ENCODE peak calls at places on chromosomes 6 and 20, in six cellular contexts. R is NCI-H226; B is smooth muscle cell of the brain vasculature; A is activated CD8-positive, alpha-beta memory T cell treated with anti-CD3 and anti-CD28 coated beads for 24 hours; Y is activated CD4-positive, alpha-beta T cell treated with anti-CD3 and anti-CD28 coated beads for 24 hours; H is NCI-H446. C is an unnamed sample.

GRCh38 chr6:14354919-14355572 is 237.5 kb downstream of the CD83 start:
- DNase-seq in R (no peak), B (peak), A (peak), Y (peak), H (no peak), C (no peak)

GRCh38 chr6:3390698-3391097 is 66.2 kb downstream of the SLC22A23 start:
- DNase-seq in R (peak), B (peak), A (no peak), Y (no peak), H (no peak), C (no peak)

GRCh38 chr20:36773123-36773547 is 428 bp downstream of the DSN1 start:
- DNase-seq in R (no peak), B (no peak), A (no peak), Y (no peak), H (no peak), C (no peak)

GRCh38 chr20:9912858-9913434 is 74.1 kb upstream of the PAK5 start:
- DNase-seq in R (no peak), B (peak), A (no peak), Y (peak), H (peak), C (peak)

GRCh38 chr6:98831057-98832031 is 3.0 kb upstream of the POU3F2 start:
- DNase-seq in R (no peak), B (no peak), A (peak), Y (no peak), H (no peak), C (peak)

GRCh38 chr6:138593100-138593877 is 94.0 kb upstream of the NHSL1 start:
- DNase-seq in R (peak), B (peak), A (peak), Y (peak), H (no peak), C (no peak)

GRCh38 chr6:134686071-134686470 is 263.8 kb downstream of the ALDH8A1 start:
- DNase-seq in R (peak), B (no peak), A (no peak), Y (no peak), H (no peak), C (no peak)

GRCh38 chr6:56749632-56750151 is 107.0 kb upstream of the DST start:
- DNase-seq in R (peak), B (no peak), A (no peak), Y (no peak), H (no peak), C (no peak)

GRCh38 chr6:30711758-30712380 is 5.2 kb downstream of the MDC1 start:
- DNase-seq in R (no peak), B (no peak), A (no peak), Y (no peak), H (no peak), C (no peak)

GRCh38 chr6:50990750-50991446 is 172.2 kb downstream of the TFAP2B start:
- DNase-seq in R (no peak), B (peak), A (no peak), Y (no peak), H (no peak), C (no peak)

GRCh38 chr6:141265748-141266647 is 866.7 kb upstream of the GJE1 start:
- DNase-seq in R (no peak), B (no peak), A (no peak), Y (no peak), H (no peak), C (no peak)

GRCh38 chr20:22821826-22822225 is 213.3 kb upstream of the SSTR4 start:
- DNase-seq in R (no peak), B (no peak), A (no peak), Y (no peak), H (no peak), C (no peak)

GRCh38 chr6:31582230-31582601 is at the start of gene LTB:
- DNase-seq in R (no peak), B (no peak), A (peak), Y (no peak), H (no peak), C (no peak)

GRCh38 chr20:23082846-23083552 is 3.1 kb downstream of the CD93 start:
- DNase-seq in R (no peak), B (no peak), A (no peak), Y (no peak), H (no peak), C (peak)

GRCh38 chr20:47927385-47927851 is 142.1 kb upstream of the SULF2 start:
- DNase-seq in R (no peak), B (no peak), A (no peak), Y (no peak), H (no peak), C (no peak)

GRCh38 chr6:148583631-148584030 is 163.2 kb upstream of the UST start:
- DNase-seq in R (no peak), B (no peak), A (no peak), Y (no peak), H (no peak), C (no peak)

GRCh38 chr6:3822747-3823445 is 26.3 kb upstream of the FAM50B start:
- DNase-seq in R (no peak), B (no peak), A (no peak), Y (no peak), H (no peak), C (no peak)

GRCh38 chr6:7087066-7087465 is 20.7 kb upstream of the RREB1 start:
- DNase-seq in R (no peak), B (no peak), A (no peak), Y (no peak), H (no peak), C (peak)

GRCh38 chr6:134394905-134395304 is 77.0 kb upstream of the SGK1 start:
- DNase-seq in R (no peak), B (no peak), A (no peak), Y (no peak), H (no peak), C (no peak)